ENCODE peak calls at places on chromosomes 13 and 19, in four cellular contexts. X, F, A and G are unnamed samples.

GRCh38 chr13:20867408-20867807 is 35.1 kb downstream of the XPO4 start:
- DNase-seq in X (no peak), F (no peak), A (no peak), G (no peak)

GRCh38 chr13:59906413-59907027 is 257.2 kb downstream of the DIAPH3 start:
- DNase-seq in X (no peak), F (peak; percentile 27), A (peak; percentile 75), G (peak; percentile 8)

GRCh38 chr19:9966448-9966847 is 30.1 kb upstream of the OLFM2 start:
- DNase-seq in X (no peak), F (no peak), A (no peak), G (no peak)

GRCh38 chr13:72839831-72840426 is 58.0 kb downstream of the PIBF1 start:
- DNase-seq in X (peak; percentile 9), F (peak; percentile 29), A (peak; percentile 56), G (no peak)

GRCh38 chr13:48163066-48163465 is 68.2 kb upstream of the MED4 start:
- DNase-seq in X (no peak), F (no peak), A (no peak), G (no peak)

GRCh38 chr13:90365130-90365529 is 982.4 kb upstream of the MIR17HG start:
- DNase-seq in X (no peak), F (peak; percentile 15), A (no peak), G (no peak)

GRCh38 chr19:873084-874019 is 13.9 kb downstream of the CFD start:
- DNase-seq in X (peak; percentile 81), F (no peak), A (peak; percentile 75), G (no peak)

GRCh38 chr13:59120297-59120843 is 1043.4 kb downstream of the DIAPH3 start:
- DNase-seq in X (no peak), F (no peak), A (no peak), G (no peak)

GRCh38 chr19:40605201-40605971 is 4.2 kb downstream of the LTBP4 start:
- DNase-seq in X (peak; percentile 92), F (no peak), A (peak; percentile 84), G (peak; percentile 48)

GRCh38 chr19:47106819-47107200 is 6.8 kb downstream of the ZC3H4 start:
- DNase-seq in X (no peak), F (peak; percentile 37), A (peak; percentile 61), G (no peak)

GRCh38 chr13:111275995-111276618 is 44.3 kb upstream of the TEX29 start:
- DNase-seq in X (no peak), F (no peak), A (no peak), G (no peak)

GRCh38 chr19:35843676-35844481 is 8.4 kb downstream of the NPHS1 start:
- DNase-seq in X (peak; percentile 83), F (no peak), A (no peak), G (no peak)